ENCODE peak calls at places on chromosomes 7 and 10, in eight cellular contexts. One of them, this sample, is unnamed. For H3K9me3, the result is how much of the 10 kb centered on the place peaks cover.

GRCh38 chr7:155226261-155227003 is 71.2 kb upstream of the INSIG1 start:
- DNase-seq in HCT116: no peak
- DNase-seq in mammary epithelial cell: no peak
- DNase-seq in endothelial cell of umbilical vein: no peak
- DNase-seq in GM23248: no peak
- DNase-seq in MM.1S: no peak
- DNase-seq in neural progenitor cell: no peak
- DNase-seq in fibroblast of lung: no peak
- DNase-seq in this sample: no peak

GRCh38 chr7:132394283-132395003 is 181.8 kb downstream of the PLXNA4 start:
- DNase-seq in endothelial cell of umbilical vein: no peak
- DNase-seq in neural progenitor cell: no peak
- DNase-seq in fibroblast of lung: no peak
- DNase-seq in GM23248: peak
- DNase-seq in MM.1S: peak
- DNase-seq in HCT116: peak
- DNase-seq in mammary epithelial cell: no peak
- DNase-seq in this sample: no peak

GRCh38 chr10:5752301-5752871 is 60.8 kb downstream of the GDI2 start:
- DNase-seq in neural progenitor cell: peak
- DNase-seq in endothelial cell of umbilical vein: no peak
- DNase-seq in HCT116: no peak
- DNase-seq in mammary epithelial cell: no peak
- DNase-seq in GM23248: peak
- DNase-seq in MM.1S: no peak
- DNase-seq in fibroblast of lung: no peak
- DNase-seq in this sample: peak

GRCh38 chr10:4581929-4582328 is 244.1 kb upstream of the AKR1E2 start:
- DNase-seq in mammary epithelial cell: no peak
- DNase-seq in endothelial cell of umbilical vein: no peak
- DNase-seq in MM.1S: no peak
- DNase-seq in GM23248: no peak
- DNase-seq in HCT116: no peak
- DNase-seq in neural progenitor cell: no peak
- DNase-seq in fibroblast of lung: no peak
- DNase-seq in this sample: no peak

GRCh38 chr10:58653139-58653538 is 140.5 kb downstream of the BICC1 start:
- DNase-seq in MM.1S: no peak
- DNase-seq in neural progenitor cell: no peak
- DNase-seq in mammary epithelial cell: no peak
- DNase-seq in endothelial cell of umbilical vein: no peak
- DNase-seq in GM23248: peak
- DNase-seq in HCT116: no peak
- DNase-seq in fibroblast of lung: peak
- DNase-seq in this sample: no peak

GRCh38 chr7:259751-260405 is 30.1 kb upstream of the FOXL3 start:
- DNase-seq in GM23248: no peak
- DNase-seq in HCT116: no peak
- DNase-seq in neural progenitor cell: no peak
- DNase-seq in MM.1S: no peak
- DNase-seq in mammary epithelial cell: no peak
- DNase-seq in endothelial cell of umbilical vein: no peak
- DNase-seq in fibroblast of lung: no peak
- DNase-seq in this sample: no peak

GRCh38 chr10:112778579-112778978 is 171.5 kb upstream of the TCF7L2 start:
- DNase-seq in fibroblast of lung: no peak
- DNase-seq in mammary epithelial cell: no peak
- DNase-seq in HCT116: no peak
- DNase-seq in neural progenitor cell: no peak
- DNase-seq in endothelial cell of umbilical vein: peak
- DNase-seq in MM.1S: no peak
- DNase-seq in GM23248: no peak
- DNase-seq in this sample: peak

GRCh38 chr7:78095549-78095948 is 297.0 kb downstream of the PHTF2 start:
- DNase-seq in mammary epithelial cell: no peak
- DNase-seq in MM.1S: no peak
- DNase-seq in HCT116: no peak
- DNase-seq in neural progenitor cell: no peak
- DNase-seq in fibroblast of lung: peak
- DNase-seq in endothelial cell of umbilical vein: peak
- DNase-seq in GM23248: peak
- DNase-seq in this sample: no peak

GRCh38 chr7:116241296-116241695 is 31.0 kb downstream of the TES start:
- DNase-seq in mammary epithelial cell: no peak
- DNase-seq in MM.1S: no peak
- DNase-seq in fibroblast of lung: no peak
- DNase-seq in neural progenitor cell: no peak
- DNase-seq in endothelial cell of umbilical vein: no peak
- DNase-seq in GM23248: no peak
- DNase-seq in HCT116: no peak
- DNase-seq in this sample: no peak

GRCh38 chr7:18558910-18559309 is 63.4 kb downstream of the HDAC9 start:
- DNase-seq in MM.1S: no peak
- DNase-seq in GM23248: no peak
- DNase-seq in fibroblast of lung: no peak
- DNase-seq in mammary epithelial cell: peak
- DNase-seq in neural progenitor cell: no peak
- DNase-seq in endothelial cell of umbilical vein: no peak
- DNase-seq in HCT116: no peak
- DNase-seq in this sample: no peak

GRCh38 chr10:22308390-22308789 is 7.8 kb upstream of the COMMD3 start:
- DNase-seq in mammary epithelial cell: peak
- DNase-seq in HCT116: no peak
- DNase-seq in MM.1S: no peak
- DNase-seq in neural progenitor cell: no peak
- DNase-seq in GM23248: peak
- DNase-seq in fibroblast of lung: no peak
- DNase-seq in endothelial cell of umbilical vein: peak
- DNase-seq in this sample: no peak

GRCh38 chr7:6623589-6624245 is 8.3 kb downstream of the ZNF853 start:
- DNase-seq in HCT116: no peak
- DNase-seq in mammary epithelial cell: no peak
- DNase-seq in fibroblast of lung: no peak
- DNase-seq in MM.1S: peak
- DNase-seq in neural progenitor cell: no peak
- DNase-seq in GM23248: no peak
- DNase-seq in endothelial cell of umbilical vein: no peak
- DNase-seq in this sample: no peak

GRCh38 chr7:157564518-157565177 is 227.8 kb downstream of the DNAJB6 start:
- DNase-seq in MM.1S: no peak
- DNase-seq in endothelial cell of umbilical vein: no peak
- DNase-seq in neural progenitor cell: no peak
- DNase-seq in mammary epithelial cell: no peak
- DNase-seq in HCT116: peak
- DNase-seq in fibroblast of lung: peak
- DNase-seq in GM23248: no peak
- DNase-seq in this sample: no peak

GRCh38 chr7:157567666-157568065 is 230.9 kb downstream of the DNAJB6 start:
- DNase-seq in HCT116: no peak
- DNase-seq in neural progenitor cell: no peak
- DNase-seq in endothelial cell of umbilical vein: no peak
- DNase-seq in MM.1S: no peak
- DNase-seq in GM23248: no peak
- DNase-seq in fibroblast of lung: no peak
- DNase-seq in mammary epithelial cell: no peak
- DNase-seq in this sample: no peak

GRCh38 chr7:157565201-157565626 is 228.4 kb downstream of the DNAJB6 start:
- DNase-seq in fibroblast of lung: no peak
- DNase-seq in MM.1S: no peak
- DNase-seq in mammary epithelial cell: no peak
- DNase-seq in GM23248: no peak
- DNase-seq in endothelial cell of umbilical vein: no peak
- DNase-seq in neural progenitor cell: no peak
- DNase-seq in HCT116: peak
- DNase-seq in this sample: no peak

GRCh38 chr7:157566631-157567006 is 229.8 kb downstream of the DNAJB6 start:
- DNase-seq in fibroblast of lung: no peak
- DNase-seq in mammary epithelial cell: no peak
- DNase-seq in endothelial cell of umbilical vein: no peak
- DNase-seq in HCT116: no peak
- DNase-seq in MM.1S: no peak
- DNase-seq in GM23248: no peak
- DNase-seq in neural progenitor cell: no peak
- DNase-seq in this sample: no peak

DNA sequence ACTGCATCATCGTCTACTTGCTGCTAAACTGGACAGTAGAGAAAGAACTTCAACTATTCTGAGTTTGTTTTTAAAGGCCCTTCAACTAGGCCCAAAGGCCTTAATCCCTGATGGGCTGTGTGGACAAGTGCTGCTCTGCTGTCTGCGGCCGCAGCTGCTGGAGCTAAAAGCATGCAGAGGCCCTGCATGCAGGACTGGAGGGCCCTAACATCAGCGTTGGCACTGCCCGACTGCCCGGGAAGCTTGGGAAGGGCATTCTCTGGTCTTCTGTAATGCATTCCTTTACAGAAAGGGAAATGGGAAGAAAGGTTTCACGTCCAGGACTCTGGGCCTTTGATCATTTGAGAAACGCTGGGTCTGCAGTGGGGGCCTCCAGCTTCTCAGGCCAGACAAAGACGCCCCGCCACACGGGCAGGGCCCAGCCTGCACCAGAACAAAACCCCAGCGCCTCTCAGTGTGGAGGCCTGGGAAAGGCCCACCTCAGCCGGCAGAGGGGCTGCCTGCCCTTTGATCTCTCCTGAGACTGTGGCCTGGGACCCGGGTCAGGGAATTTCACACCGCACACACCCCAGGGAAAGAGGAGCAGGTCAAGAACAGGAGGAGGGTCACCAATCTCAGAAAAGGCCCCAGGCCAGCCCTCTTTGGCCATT is 229.3 kb downstream of the DNAJB6 start:
- DNase-seq in endothelial cell of umbilical vein: no peak
- DNase-seq in mammary epithelial cell: no peak
- DNase-seq in GM23248: no peak
- DNase-seq in MM.1S: no peak
- DNase-seq in fibroblast of lung: no peak
- DNase-seq in neural progenitor cell: peak
- DNase-seq in HCT116: no peak
- DNase-seq in this sample: no peak
- H3K9me3 ChIP-seq in endothelial cell of umbilical vein: under half
- H3K9me3 ChIP-seq in mammary epithelial cell: under half
- H3K9me3 ChIP-seq in GM23248: under half
- H3K9me3 ChIP-seq in MM.1S: under half
- H3K9me3 ChIP-seq in fibroblast of lung: under half
- H3K9me3 ChIP-seq in neural progenitor cell: under half
- H3K9me3 ChIP-seq in HCT116: under half
- H3K9me3 ChIP-seq in this sample: under half

GRCh38 chr10:43921881-43922280 is 273.2 kb upstream of the ZNF32 start:
- DNase-seq in MM.1S: no peak
- DNase-seq in mammary epithelial cell: no peak
- DNase-seq in neural progenitor cell: no peak
- DNase-seq in fibroblast of lung: no peak
- DNase-seq in HCT116: no peak
- DNase-seq in endothelial cell of umbilical vein: no peak
- DNase-seq in GM23248: no peak
- DNase-seq in this sample: no peak

GRCh38 chr10:43923328-43923727 is 274.6 kb upstream of the ZNF32 start:
- DNase-seq in GM23248: no peak
- DNase-seq in MM.1S: no peak
- DNase-seq in endothelial cell of umbilical vein: no peak
- DNase-seq in HCT116: no peak
- DNase-seq in mammary epithelial cell: no peak
- DNase-seq in fibroblast of lung: no peak
- DNase-seq in neural progenitor cell: no peak
- DNase-seq in this sample: peak

GRCh38 chr10:43921478-43921877 is 272.8 kb upstream of the ZNF32 start:
- DNase-seq in MM.1S: no peak
- DNase-seq in endothelial cell of umbilical vein: no peak
- DNase-seq in fibroblast of lung: no peak
- DNase-seq in mammary epithelial cell: no peak
- DNase-seq in HCT116: no peak
- DNase-seq in GM23248: no peak
- DNase-seq in neural progenitor cell: no peak
- DNase-seq in this sample: no peak

GRCh38 chr10:43925793-43926192 is 277.1 kb upstream of the ZNF32 start:
- DNase-seq in HCT116: no peak
- DNase-seq in mammary epithelial cell: no peak
- DNase-seq in fibroblast of lung: no peak
- DNase-seq in endothelial cell of umbilical vein: no peak
- DNase-seq in MM.1S: no peak
- DNase-seq in GM23248: no peak
- DNase-seq in neural progenitor cell: no peak
- DNase-seq in this sample: peak

GRCh38 chr10:43922335-43923280 is 273.9 kb upstream of the ZNF32 start:
- DNase-seq in MM.1S: no peak
- DNase-seq in endothelial cell of umbilical vein: no peak
- DNase-seq in fibroblast of lung: no peak
- DNase-seq in HCT116: no peak
- DNase-seq in neural progenitor cell: no peak
- DNase-seq in mammary epithelial cell: no peak
- DNase-seq in GM23248: no peak
- DNase-seq in this sample: peak
- TF ChIP-seq EZH2 in MM.1S: no peak
- TF ChIP-seq EZH2 in endothelial cell of umbilical vein: no peak
- TF ChIP-seq EZH2 in fibroblast of lung: no peak
- TF ChIP-seq EZH2 in HCT116: no peak
- TF ChIP-seq EZH2 in neural progenitor cell: no peak
- TF ChIP-seq EZH2 in mammary epithelial cell: no peak
- TF ChIP-seq EZH2 in GM23248: no peak
- TF ChIP-seq EZH2 in this sample: no peak

GRCh38 chr7:13308423-13308822 is 621.0 kb downstream of the ARL4A start:
- DNase-seq in fibroblast of lung: no peak
- DNase-seq in GM23248: no peak
- DNase-seq in neural progenitor cell: no peak
- DNase-seq in mammary epithelial cell: no peak
- DNase-seq in endothelial cell of umbilical vein: no peak
- DNase-seq in HCT116: no peak
- DNase-seq in MM.1S: no peak
- DNase-seq in this sample: no peak
- H3K9me3 ChIP-seq in fibroblast of lung: under half
- H3K9me3 ChIP-seq in GM23248: under half
- H3K9me3 ChIP-seq in neural progenitor cell: under half
- H3K9me3 ChIP-seq in mammary epithelial cell: under half
- H3K9me3 ChIP-seq in endothelial cell of umbilical vein: under half
- H3K9me3 ChIP-seq in HCT116: under half
- H3K9me3 ChIP-seq in MM.1S: under half
- H3K9me3 ChIP-seq in this sample: under half

GRCh38 chr10:15083674-15084501 is 4.7 kb downstream of the ACBD7 start:
- DNase-seq in mammary epithelial cell: no peak
- DNase-seq in HCT116: no peak
- DNase-seq in fibroblast of lung: no peak
- DNase-seq in neural progenitor cell: no peak
- DNase-seq in MM.1S: no peak
- DNase-seq in GM23248: no peak
- DNase-seq in endothelial cell of umbilical vein: no peak
- DNase-seq in this sample: no peak

GRCh38 chr10:15088428-15089261 is at the start of gene ACBD7:
- DNase-seq in mammary epithelial cell: peak
- DNase-seq in endothelial cell of umbilical vein: peak
- DNase-seq in HCT116: peak
- DNase-seq in MM.1S: peak
- DNase-seq in neural progenitor cell: peak
- DNase-seq in GM23248: peak
- DNase-seq in fibroblast of lung: peak
- DNase-seq in this sample: peak

DNA sequence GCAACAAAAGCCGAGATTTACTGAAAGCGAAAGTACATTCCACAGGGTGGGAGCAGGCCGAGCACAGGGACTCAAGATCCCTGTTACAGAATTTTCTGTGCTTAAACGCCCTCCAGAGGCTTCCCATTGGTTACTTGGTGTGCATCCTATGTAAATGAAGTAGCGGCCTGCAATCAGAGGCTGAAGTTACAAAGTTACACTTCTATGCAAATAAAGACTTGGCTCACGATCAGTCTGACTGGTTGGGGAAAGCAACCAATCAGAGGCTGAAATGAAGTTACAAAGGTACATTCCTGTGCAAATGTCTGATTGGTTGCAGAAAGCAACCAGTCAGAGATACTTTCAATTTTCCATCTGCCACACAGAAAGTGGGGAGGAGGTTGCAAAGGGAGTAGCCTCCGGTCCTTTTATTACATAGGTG is 4.1 kb downstream of the ACBD7 start:
- DNase-seq in HCT116: peak
- DNase-seq in GM23248: peak
- DNase-seq in endothelial cell of umbilical vein: peak
- DNase-seq in neural progenitor cell: peak
- DNase-seq in mammary epithelial cell: peak
- DNase-seq in fibroblast of lung: peak
- DNase-seq in MM.1S: peak
- DNase-seq in this sample: peak
- TF ChIP-seq EZH2 in HCT116: no peak
- TF ChIP-seq EZH2 in GM23248: no peak
- TF ChIP-seq EZH2 in endothelial cell of umbilical vein: peak
- TF ChIP-seq EZH2 in neural progenitor cell: no peak
- TF ChIP-seq EZH2 in mammary epithelial cell: no peak
- TF ChIP-seq EZH2 in fibroblast of lung: no peak
- TF ChIP-seq EZH2 in MM.1S: no peak
- TF ChIP-seq EZH2 in this sample: no peak

This sample was measured in hepatocyte.